ENCODE peak calls at places on chromosome X, in five cellular contexts. Z, G, U, B and A are unnamed samples.

GRCh38 chrX:29470029-29470428 is 745.3 kb upstream of the MAGEB2 start:
- DNase-seq in U (no peak), Z (no peak), B (peak), G (peak), A (no peak)

GRCh38 chrX:45505214-45505613 is 304.5 kb upstream of the DIPK2B start:
- DNase-seq in Z (peak), U (no peak), G (peak), B (peak), A (no peak)

GRCh38 chrX:150692837-150693781 is at the start of gene MTMR1:
- DNase-seq in B (no peak), Z (no peak), U (no peak), G (no peak), A (peak)

GRCh38 chrX:8067754-8068469 is 103.2 kb downstream of the VCX2 start:
- DNase-seq in B (no peak), Z (peak), U (peak), G (peak), A (no peak)

GRCh38 chrX:56069299-56069941 is 162.7 kb upstream of the KLF8 start:
- DNase-seq in G (no peak), Z (no peak), B (no peak), U (no peak), A (no peak)

GRCh38 chrX:135544338-135544948 is 24.0 kb downstream of the INTS6L start:
- DNase-seq in B (no peak), U (no peak), Z (no peak), G (no peak), A (no peak)

GRCh38 chrX:43753637-43754036 is 97.5 kb downstream of the MAOA start:
- DNase-seq in G (peak), U (no peak), Z (no peak), B (no peak), A (no peak)

GRCh38 chrX:133749370-133749769 is 236.0 kb downstream of the GPC3 start:
- DNase-seq in U (no peak), Z (no peak), G (no peak), B (no peak), A (peak)

GRCh38 chrX:15751160-15751819 is 13.2 kb downstream of the CA5B start:
- DNase-seq in Z (peak), B (peak), G (peak), U (no peak), A (peak)

GRCh38 chrX:17464196-17464595 is 89.2 kb downstream of the NHS start:
- DNase-seq in U (no peak), G (peak), Z (peak), B (peak), A (no peak)

GRCh38 chrX:67543818-67544217 is at the start of gene AR:
- DNase-seq in G (peak), B (peak), Z (peak), U (no peak), A (no peak)

GRCh38 chrX:147476008-147476407 is 435.7 kb upstream of the FMR1 start:
- DNase-seq in G (no peak), U (no peak), B (no peak), Z (no peak), A (no peak)

GRCh38 chrX:136694491-136695087 is 46.6 kb downstream of the CD40LG start:
- DNase-seq in G (peak), U (peak), B (peak), Z (peak), A (peak)